ENCODE peak calls at places on chromosomes 12 and 14, in four cellular contexts. G, Y, M and U are unnamed samples.

GRCh38 chr14:66284346-66284745 is 201.8 kb upstream of the CCDC196 start:
- DNase-seq in Y (no peak), M (no peak), G (no peak), U (no peak)

GRCh38 chr12:22046968-22047390 is 961 bp downstream of the CMAS start:
- DNase-seq in Y (peak; percentile 38), M (no peak), G (no peak), U (no peak)

GRCh38 chr12:124679533-124680371 is 112.3 kb upstream of the NCOR2 start:
- DNase-seq in G (no peak), Y (no peak), M (peak; percentile 39), U (no peak)

GRCh38 chr14:93880025-93880820 is 46.9 kb upstream of the FAM181A start:
- DNase-seq in Y (peak; percentile 90), G (no peak), M (no peak), U (no peak)

GRCh38 chr12:129067482-129067881 is 214.2 kb downstream of the GLT1D1 start:
- DNase-seq in G (no peak), Y (peak; percentile 56), M (no peak), U (no peak)

GRCh38 chr14:30610719-30611388 is 11.3 kb upstream of the SCFD1 start:
- DNase-seq in M (peak; percentile 47), Y (no peak), G (peak; percentile 45), U (no peak)

GRCh38 chr12:93243689-93244513 is 133.8 kb upstream of the NUDT4 start:
- DNase-seq in G (no peak), Y (no peak), M (no peak), U (no peak)

GRCh38 chr12:105355752-105356151 is 25.3 kb downstream of the C12orf75 start:
- DNase-seq in M (no peak), Y (no peak), G (no peak), U (no peak)